ENCODE peak calls at places on chromosomes 2 and 18, in eight cellular contexts. S, T, Q, X, L, A, F and J are unnamed samples.

GRCh38 chr2:102704531-102704930 is 57.3 kb upstream of the TMEM182 start:
- DNase-seq in F (no peak), L (no peak), S (no peak), Q (no peak), A (no peak), T (no peak), X (no peak), J (no peak)

GRCh38 chr18:43393174-43393573 is 115.9 kb upstream of the SYT4 start:
- DNase-seq in A (no peak), S (no peak), L (no peak), X (no peak), F (no peak), Q (no peak), T (peak; percentile 92), J (no peak)

GRCh38 chr2:111164078-111164477 is 43.4 kb downstream of the BCL2L11 start:
- DNase-seq in L (no peak), T (no peak), A (no peak), X (no peak), Q (no peak), F (no peak), S (no peak), J (no peak)

GRCh38 chr2:64467463-64467843 is 13.5 kb downstream of the LGALSL start:
- DNase-seq in F (no peak), Q (no peak), T (no peak), X (no peak), L (no peak), S (no peak), A (no peak), J (no peak)

GRCh38 chr18:23059541-23060465 is 75.5 kb upstream of the CABLES1 start:
- DNase-seq in F (no peak), X (no peak), S (no peak), L (no peak), A (no peak), T (no peak), Q (no peak), J (no peak)

GRCh38 chr2:26521054-26521912 is 43.4 kb upstream of the OTOF start:
- DNase-seq in Q (no peak), A (peak; percentile 61), L (no peak), T (no peak), F (no peak), X (no peak), S (no peak), J (no peak)

GRCh38 chr18:11518788-11519685 is 90.4 kb upstream of the SLC35G4 start:
- DNase-seq in Q (peak; percentile 2), T (no peak), F (peak; percentile 60), L (no peak), A (peak; percentile 68), S (no peak), X (no peak), J (no peak)

GRCh38 chr2:237873961-237874551 is 14.6 kb downstream of the RAMP1 start:
- DNase-seq in A (no peak), X (no peak), S (no peak), L (no peak), Q (no peak), F (no peak), T (no peak), J (no peak)

GRCh38 chr2:25043241-25043867 is 1.5 kb downstream of the EFR3B start:
- DNase-seq in A (peak; percentile 40), F (no peak), T (no peak), Q (peak; percentile 18), L (no peak), S (no peak), X (peak; percentile 68), J (no peak)

GRCh38 chr2:35220471-35220870 is 1135.1 kb upstream of the CRIM1 start:
- DNase-seq in T (no peak), Q (no peak), X (no peak), L (no peak), F (no peak), S (no peak), A (no peak), J (no peak)

GRCh38 chr2:236819275-236820002 is 249.8 kb downstream of the ACKR3 start:
- DNase-seq in L (no peak), T (no peak), F (no peak), S (no peak), X (no peak), Q (no peak), A (no peak), J (no peak)

GRCh38 chr18:25650201-25650941 is 298.4 kb upstream of the ZNF521 start:
- DNase-seq in S (no peak), Q (no peak), T (no peak), L (no peak), A (no peak), F (no peak), X (peak; percentile 95), J (no peak)

GRCh38 chr2:28437142-28437835 is 44.6 kb downstream of the FOSL2 start:
- DNase-seq in X (no peak), Q (no peak), T (no peak), S (no peak), F (no peak), L (no peak), A (no peak), J (no peak)

GRCh38 chr2:21396252-21396651 is 272.5 kb downstream of the TDRD15 start:
- DNase-seq in T (no peak), S (no peak), L (no peak), Q (no peak), F (no peak), A (no peak), X (no peak), J (no peak)

GRCh38 chr2:159064446-159065301 is 96.2 kb downstream of the TANC1 start:
- DNase-seq in S (no peak), F (no peak), A (peak; percentile 36), Q (no peak), X (no peak), L (no peak), T (no peak), J (no peak)

GRCh38 chr2:144505245-144505801 is 14.6 kb downstream of the ZEB2 start:
- DNase-seq in F (no peak), Q (no peak), L (no peak), X (no peak), A (no peak), S (no peak), T (no peak), J (peak; percentile 89)

GRCh38 chr2:16387461-16387960 is 278.1 kb downstream of the CYRIA start:
- DNase-seq in T (no peak), A (no peak), S (no peak), X (no peak), L (no peak), F (no peak), Q (no peak), J (no peak)

GRCh38 chr2:86031151-86031550 is 74.5 kb downstream of the POLR1A start:
- DNase-seq in F (no peak), S (no peak), T (no peak), Q (no peak), A (no peak), X (no peak), L (no peak), J (no peak)

GRCh38 chr2:16394072-16394985 is 271.3 kb downstream of the CYRIA start:
- DNase-seq in T (no peak), F (no peak), Q (no peak), X (no peak), L (no peak), A (peak; percentile 11), S (no peak), J (no peak)

GRCh38 chr18:11392292-11392691 is 217.1 kb upstream of the SLC35G4 start:
- DNase-seq in F (no peak), L (no peak), A (peak; percentile 6), Q (no peak), T (no peak), X (no peak), S (no peak), J (no peak)